ENCODE peak calls at places on chromosomes 16 and 17, in four cellular contexts. One of them, this sample, is unnamed.

GRCh38 chr16:11302977-11303376 is 21.8 kb upstream of the PRM1 start:
- DNase-seq in H9: no peak
- DNase-seq in IMR-90: no peak
- DNase-seq in H1: no peak
- DNase-seq in this sample: no peak

GRCh38 chr16:79278506-79278905 is 322.0 kb downstream of the MAF start:
- DNase-seq in H9: no peak
- DNase-seq in IMR-90: no peak
- DNase-seq in H1: no peak
- DNase-seq in this sample: no peak

GRCh38 chr16:50497592-50497991 is 50.6 kb upstream of the NKD1 start:
- DNase-seq in IMR-90: peak
- DNase-seq in H9: no peak
- DNase-seq in H1: no peak
- DNase-seq in this sample: no peak

GRCh38 chr17:49565948-49566491 is 9.7 kb upstream of the NXPH3 start:
- DNase-seq in H9: no peak
- DNase-seq in IMR-90: no peak
- DNase-seq in H1: no peak
- DNase-seq in this sample: no peak

GRCh38 chr16:85615014-85615851 is 2.1 kb downstream of the GSE1 start:
- DNase-seq in H9: peak
- DNase-seq in IMR-90: no peak
- DNase-seq in H1: peak
- DNase-seq in this sample: peak

GRCh38 chr17:66752411-66752810 is 82.5 kb upstream of the CACNG5 start:
- DNase-seq in IMR-90: no peak
- DNase-seq in H9: no peak
- DNase-seq in H1: no peak
- DNase-seq in this sample: no peak

GRCh38 chr16:71883193-71883848 is 661 bp downstream of the ZNF821 start:
- DNase-seq in H9: peak
- DNase-seq in H1: peak
- DNase-seq in IMR-90: peak
- DNase-seq in this sample: peak

GRCh38 chr16:25692307-25692706 is 548 bp downstream of the HS3ST4 start:
- DNase-seq in IMR-90: no peak
- DNase-seq in H1: peak
- DNase-seq in H9: no peak
- DNase-seq in this sample: peak

GRCh38 chr16:53549970-53550406 is 47.0 kb upstream of the AKTIP start:
- DNase-seq in IMR-90: peak
- DNase-seq in H1: peak
- DNase-seq in H9: peak
- DNase-seq in this sample: peak

GRCh38 chr17:45705123-45706009 is 78.8 kb upstream of the CRHR1 start:
- DNase-seq in H1: no peak
- DNase-seq in IMR-90: peak
- DNase-seq in H9: no peak
- DNase-seq in this sample: peak

GRCh38 chr17:14361470-14361869 is 60.6 kb downstream of the HS3ST3B1 start:
- DNase-seq in H1: no peak
- DNase-seq in IMR-90: no peak
- DNase-seq in H9: no peak
- DNase-seq in this sample: no peak

DNA sequence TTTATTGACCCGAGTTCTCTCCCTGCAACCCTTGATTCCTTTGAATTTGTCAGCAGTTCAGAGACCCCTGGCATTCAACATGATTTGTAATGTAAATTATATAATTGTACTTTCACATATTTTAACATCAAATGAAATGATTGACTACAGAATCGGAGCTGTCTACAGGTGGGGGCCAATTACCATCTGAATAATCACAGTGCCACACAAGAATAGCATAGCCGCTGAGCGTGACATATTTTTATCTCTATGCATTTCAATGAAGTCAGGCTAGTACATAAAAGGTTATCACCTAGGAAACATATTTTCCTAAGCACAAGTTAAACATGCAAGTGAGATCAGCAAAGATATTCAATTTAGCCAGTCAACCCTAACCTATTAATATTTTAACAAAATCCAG is 66.8 kb downstream of the IRX6 start:
- DNase-seq in H9: no peak
- DNase-seq in IMR-90: no peak
- DNase-seq in H1: no peak
- DNase-seq in this sample: no peak
- H3K56ac ChIP-seq in H9: no peak
- H3K56ac ChIP-seq in IMR-90: no peak
- H3K56ac ChIP-seq in H1: no peak
- H3K56ac ChIP-seq in this sample: no peak

DNA sequence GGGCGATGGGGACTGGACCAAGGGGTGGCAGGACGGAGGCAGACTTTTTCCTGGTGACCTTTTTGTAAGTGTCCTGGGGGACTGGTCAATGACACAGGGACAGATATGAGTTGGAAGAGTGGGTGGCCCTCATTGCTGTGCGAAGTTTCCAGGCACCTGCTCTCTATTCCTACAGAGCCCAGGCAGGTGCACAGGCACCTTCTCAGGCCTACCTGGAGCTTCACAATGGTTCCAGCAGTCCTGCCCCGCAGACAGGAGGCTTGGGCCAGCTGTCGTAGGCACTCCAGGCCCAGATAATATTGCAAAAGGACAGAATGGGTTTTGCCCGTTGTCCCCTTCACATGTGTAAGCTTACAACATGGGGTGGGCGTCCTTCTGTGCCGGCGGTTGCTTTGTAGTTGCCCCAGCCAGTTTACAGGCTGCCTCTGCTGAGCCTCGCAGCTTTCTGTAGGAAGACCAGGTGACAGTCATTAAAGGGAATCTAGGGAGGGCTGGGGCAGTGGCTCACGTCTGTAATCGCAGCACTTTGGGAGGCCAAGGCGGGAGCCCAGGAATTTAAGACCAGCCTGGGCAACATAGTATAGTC is 84.3 kb downstream of the ARHGAP23 start:
- DNase-seq in H1: no peak
- DNase-seq in IMR-90: no peak
- DNase-seq in H9: no peak
- DNase-seq in this sample: peak
- H3K56ac ChIP-seq in H1: no peak
- H3K56ac ChIP-seq in IMR-90: no peak
- H3K56ac ChIP-seq in H9: no peak
- H3K56ac ChIP-seq in this sample: no peak

DNA sequence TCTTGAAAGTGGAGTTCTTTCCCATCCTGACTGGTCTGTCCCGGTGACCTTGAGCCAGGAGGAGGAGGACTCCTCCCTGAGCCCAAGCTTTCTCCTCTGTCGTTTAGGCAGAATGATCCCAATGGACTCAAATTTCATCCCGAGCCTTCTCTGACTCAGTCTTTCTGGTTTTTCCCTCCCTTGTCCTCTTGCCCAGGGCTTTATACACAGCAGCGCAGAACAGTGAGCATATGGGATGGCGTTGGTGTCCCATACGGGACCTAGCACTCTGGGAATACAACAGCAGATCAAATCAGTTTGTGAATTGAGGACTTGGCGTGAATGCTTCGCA is 950 bp upstream of the XYLT1 start:
- DNase-seq in IMR-90: peak
- DNase-seq in H9: no peak
- DNase-seq in H1: no peak
- DNase-seq in this sample: no peak
- H3K56ac ChIP-seq in IMR-90: no peak
- H3K56ac ChIP-seq in H9: no peak
- H3K56ac ChIP-seq in H1: no peak
- H3K56ac ChIP-seq in this sample: no peak

GRCh38 chr17:81238490-81238814 is 403 bp downstream of the TEPSIN start:
- DNase-seq in H9: no peak
- DNase-seq in H1: no peak
- DNase-seq in IMR-90: no peak
- DNase-seq in this sample: no peak

GRCh38 chr17:81237591-81238489 is 1.0 kb downstream of the TEPSIN start:
- DNase-seq in IMR-90: no peak
- DNase-seq in H9: no peak
- DNase-seq in H1: no peak
- DNase-seq in this sample: no peak

GRCh38 chr17:81239714-81240555 is 817 bp downstream of the NDUFAF8 start:
- DNase-seq in H1: no peak
- DNase-seq in H9: no peak
- DNase-seq in IMR-90: peak
- DNase-seq in this sample: no peak

GRCh38 chr17:81241203-81241602 is 2.1 kb downstream of the NDUFAF8 start:
- DNase-seq in H9: no peak
- DNase-seq in H1: no peak
- DNase-seq in IMR-90: no peak
- DNase-seq in this sample: no peak

DNA sequence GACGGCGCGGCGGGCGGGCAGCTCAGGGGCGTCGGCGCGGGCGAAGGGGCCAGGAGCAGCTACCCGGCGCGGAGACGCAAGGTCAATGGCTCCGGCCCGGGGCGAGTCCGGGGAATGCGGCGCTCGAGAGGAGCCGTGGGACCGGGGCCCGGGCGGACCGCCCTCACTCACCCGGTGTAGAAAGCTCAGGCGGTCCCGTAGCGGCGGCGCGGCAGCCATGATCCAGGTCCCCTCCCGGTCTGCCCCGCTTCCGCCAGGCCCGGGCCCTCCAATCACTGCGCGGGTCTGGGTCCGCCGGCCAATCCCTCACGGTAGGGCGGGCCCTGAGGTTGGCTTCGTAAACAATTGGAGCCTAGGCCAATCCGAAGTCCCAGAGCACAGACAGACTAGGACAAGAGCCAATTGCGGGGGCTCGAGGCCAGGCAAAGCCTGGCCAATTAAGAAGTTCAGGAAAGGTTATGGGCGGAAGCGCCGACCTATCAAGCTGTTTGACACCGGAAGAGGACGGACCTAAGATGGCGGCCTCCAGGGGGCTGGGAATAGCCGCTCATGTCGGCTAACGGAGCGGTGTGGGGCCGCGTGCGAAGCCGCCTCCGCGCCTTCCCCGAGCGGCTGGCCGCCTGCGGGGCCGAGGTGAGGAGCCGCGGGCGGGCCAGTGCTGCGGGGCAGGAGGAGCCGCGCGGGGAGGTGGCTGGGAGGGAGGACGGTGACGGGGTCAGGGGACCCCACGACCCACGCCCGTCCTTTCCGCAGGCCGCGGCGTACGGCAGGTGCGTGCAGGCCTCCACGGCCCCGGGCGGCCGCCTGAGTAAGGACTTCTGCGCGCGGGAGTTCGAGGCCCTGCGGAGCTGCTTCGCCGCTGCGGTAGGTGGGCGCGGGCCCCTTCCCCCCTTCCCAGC is at the start of the genes NDUFAF8 and TEPSIN:
- DNase-seq in H1: peak
- DNase-seq in H9: peak
- DNase-seq in IMR-90: peak
- DNase-seq in this sample: peak
- H3K56ac ChIP-seq in H1: peak
- H3K56ac ChIP-seq in H9: no peak
- H3K56ac ChIP-seq in IMR-90: peak
- H3K56ac ChIP-seq in this sample: peak

DNA sequence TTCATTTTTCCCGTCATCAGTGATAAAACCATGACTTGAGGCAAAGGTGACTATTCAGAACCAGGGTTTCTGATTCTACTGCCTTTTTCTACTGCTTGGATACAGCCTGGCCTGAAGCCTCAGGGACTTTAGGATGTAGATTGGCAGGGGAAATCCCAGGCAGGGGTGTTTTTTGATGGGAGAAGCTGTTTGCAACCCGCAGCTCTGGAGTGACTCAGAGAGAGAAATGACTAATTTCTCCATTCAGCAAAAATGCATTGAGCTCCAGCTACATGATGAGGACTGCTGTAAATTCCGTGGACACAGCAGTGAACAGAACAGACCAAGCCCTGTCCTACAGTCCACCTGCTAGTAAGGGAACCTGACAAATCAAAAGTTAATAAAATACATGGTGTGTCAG is 560.6 kb downstream of the CDH13 start:
- DNase-seq in H1: no peak
- DNase-seq in H9: no peak
- DNase-seq in IMR-90: peak
- DNase-seq in this sample: no peak
- H3K56ac ChIP-seq in H1: no peak
- H3K56ac ChIP-seq in H9: no peak
- H3K56ac ChIP-seq in IMR-90: no peak
- H3K56ac ChIP-seq in this sample: no peak

DNA sequence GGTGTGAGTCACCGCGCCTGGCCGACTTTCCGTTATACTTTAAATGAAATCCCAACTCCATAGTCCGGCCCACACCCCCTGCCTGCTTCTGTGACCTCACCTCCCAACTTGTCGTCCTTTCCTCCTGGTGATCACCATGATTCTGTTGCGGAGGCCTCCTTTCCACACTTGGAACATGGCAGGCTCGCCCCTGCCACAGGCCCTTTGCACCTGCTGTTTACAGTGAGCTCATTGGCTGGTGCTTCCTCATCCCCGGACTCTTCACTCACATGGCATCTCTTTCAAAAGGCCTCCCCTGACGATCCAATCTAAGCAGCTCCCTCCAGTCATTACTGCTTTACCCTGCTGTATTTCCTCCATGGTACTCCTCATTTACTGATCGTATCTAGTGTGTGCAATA is 64.6 kb downstream of the RAP1GAP2 start:
- DNase-seq in H1: no peak
- DNase-seq in IMR-90: no peak
- DNase-seq in H9: no peak
- DNase-seq in this sample: no peak
- H3K56ac ChIP-seq in H1: no peak
- H3K56ac ChIP-seq in IMR-90: no peak
- H3K56ac ChIP-seq in H9: no peak
- H3K56ac ChIP-seq in this sample: no peak

This sample was measured in mesendoderm.